ENCODE peak calls at places on chromosomes 12 and 14, in six cellular contexts. C is uterus; W is heart right ventricle; Y is gastrocnemius medialis; X is left ventricle myocardium inferior; V is CD4-positive, alpha-beta memory T cell. E is an unnamed sample. For H3K27me3 and H3K4me1, the result is how much of the 10 kb centered on the place peaks cover.

GRCh38 chr12:45234134-45234865 is 18.4 kb downstream of the ANO6 start:
- DNase-seq in C (peak), W (peak), Y (peak), X (no peak), V (no peak), E (peak)

GRCh38 chr12:68440068-68440581 is 108.0 kb upstream of the MDM1 start:
- DNase-seq in C (no peak), W (no peak), Y (peak), X (no peak), V (no peak), E (no peak)

GRCh38 chr14:52071675-52072074 is 2.8 kb upstream of the NID2 start:
- DNase-seq in C (no peak), W (no peak), Y (no peak), X (no peak), V (no peak), E (no peak)

GRCh38 chr14:36271939-36272907 is 48.2 kb downstream of the MBIP start:
- DNase-seq in C (no peak), W (no peak), Y (no peak), X (no peak), V (no peak), E (peak)

GRCh38 chr12:39638178-39638577 is 18.6 kb upstream of the ABCD2 start:
- DNase-seq in C (no peak), W (no peak), Y (no peak), X (no peak), V (no peak), E (no peak)

GRCh38 chr12:124123432-124124015 is 150.5 kb downstream of the ZNF664 start:
- DNase-seq in C (no peak), W (no peak), Y (no peak), X (no peak), V (no peak), E (no peak)

GRCh38 chr14:78278464-78278863 is 108.3 kb downstream of the NRXN3 start:
- DNase-seq in C (no peak), W (no peak), Y (no peak), X (no peak), V (no peak), E (no peak)

GRCh38 chr14:103220134-103220981 is 97.1 kb downstream of the TNFAIP2 start:
- DNase-seq in C (no peak), W (no peak), Y (no peak), X (no peak), V (no peak), E (peak)

GRCh38 chr14:70013269-70013873 is 134.2 kb downstream of the SMOC1 start:
- DNase-seq in C (no peak), W (no peak), Y (no peak), X (no peak), V (no peak), E (peak)

GRCh38 chr12:117118838-117119591 is 19.8 kb upstream of the TESC start:
- DNase-seq in C (no peak), W (peak), Y (no peak), X (no peak), V (no peak), E (no peak)

GRCh38 chr12:119528241-119528640 is 65.3 kb upstream of the TMEM233 start:
- DNase-seq in C (no peak), W (no peak), Y (no peak), X (no peak), V (no peak), E (no peak)

GRCh38 chr12:116539361-116539771 is 19.8 kb upstream of the MAP1LC3B2 start:
- DNase-seq in C (no peak), W (no peak), Y (no peak), X (no peak), V (no peak), E (no peak)

GRCh38 chr12:95574799-95575452 is 23.6 kb upstream of the USP44 start:
- DNase-seq in C (no peak), W (no peak), Y (no peak), X (no peak), V (no peak), E (peak)

GRCh38 chr14:76986261-76986565 is 42.3 kb downstream of the IRF2BPL start:
- DNase-seq in C (no peak), W (no peak), Y (no peak), X (no peak), V (no peak), E (no peak)

GRCh38 chr12:57222286-57223190 is 5.9 kb downstream of the NXPH4 start:
- DNase-seq in C (no peak), W (no peak), Y (no peak), X (no peak), V (no peak), E (no peak)

GRCh38 chr12:23484238-23484637 is 465.2 kb downstream of the SOX5 start:
- DNase-seq in C (no peak), W (no peak), Y (no peak), X (no peak), V (no peak), E (no peak)

GRCh38 chr14:51653096-51653814 is 1.5 kb downstream of the FRMD6 start:
- DNase-seq in C (peak), W (peak), Y (no peak), X (no peak), V (no peak), E (no peak)

GRCh38 chr12:19338405-19338804 is 100.9 kb upstream of the AEBP2 start:
- DNase-seq in C (no peak), W (no peak), Y (no peak), X (no peak), V (no peak), E (no peak)

GRCh38 chr12:51009038-51009437 is 17.1 kb downstream of the SLC11A2 start:
- DNase-seq in C (peak), W (peak), Y (peak), X (peak), V (peak), E (peak)

GRCh38 chr14:20970983-20971704 is 15.9 kb downstream of the RNASE2 start:
- DNase-seq in C (peak), W (peak), Y (peak), X (peak), V (peak), E (peak)

GRCh38 chr14:20973501-20973900 is 16.3 kb upstream of the METTL17 start:
- DNase-seq in C (no peak), W (no peak), Y (no peak), X (no peak), V (no peak), E (no peak)

GRCh38 chr14:20969336-20969735 is 14.0 kb downstream of the RNASE2 start:
- DNase-seq in C (no peak), W (no peak), Y (no peak), X (no peak), V (no peak), E (no peak)

GRCh38 chr14:20970647-20970982 is 15.3 kb downstream of the RNASE2 start:
- DNase-seq in C (no peak), W (no peak), Y (no peak), X (no peak), V (no peak), E (no peak)

DNA sequence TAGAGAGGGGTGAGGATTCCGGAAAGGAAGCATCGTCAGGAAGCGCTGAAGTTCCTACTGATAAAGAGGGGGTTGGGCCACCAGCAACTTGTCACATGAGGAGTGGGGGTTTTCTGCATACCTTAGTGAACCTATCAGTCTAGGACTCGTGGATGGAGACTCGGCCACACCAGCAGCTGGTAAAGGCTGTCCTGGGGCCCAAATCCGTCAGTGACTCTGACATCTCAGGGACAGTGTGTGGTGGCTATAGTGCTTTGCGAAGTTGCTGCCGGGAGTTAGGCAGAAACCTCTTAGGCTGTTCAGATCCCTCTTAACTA is 16.4 kb downstream of the RNASE2 start:
- DNase-seq in C (no peak), W (no peak), Y (no peak), X (no peak), V (no peak), E (no peak)
- H3K4me3 ChIP-seq in C (peak), W (peak), Y (peak), X (peak), V (peak), E (no peak)

GRCh38 chr12:130164216-130164542 is 1.9 kb downstream of the FZD10 start:
- DNase-seq in C (no peak), W (no peak), Y (no peak), X (no peak), V (no peak), E (no peak)
- H3K27me3 ChIP-seq in C (under half), W (half or more), Y (under half), X (half or more), V (under half), E (under half)

GRCh38 chr14:85959063-85959462 is 429.1 kb downstream of the FLRT2 start:
- DNase-seq in C (no peak), W (no peak), Y (no peak), X (no peak), V (no peak), E (no peak)
- H3K4me1 ChIP-seq in C (under half), W (under half), Y (under half), X (under half), V (under half), E (under half)

GRCh38 chr12:9864913-9865675 is 4.1 kb downstream of the CLEC2B start:
- DNase-seq in C (no peak), W (no peak), Y (no peak), X (no peak), V (no peak), E (peak)
- H3K4me3 ChIP-seq in C (peak), W (no peak), Y (peak), X (peak), V (peak), E (no peak)

GRCh38 chr12:108584456-108585065 is 13.3 kb downstream of the TMEM119 start:
- DNase-seq in C (no peak), W (no peak), Y (no peak), X (no peak), V (no peak), E (no peak)

GRCh38 chr12:108581311-108582227 is 16.3 kb downstream of the TMEM119 start:
- DNase-seq in C (no peak), W (no peak), Y (no peak), X (no peak), V (no peak), E (no peak)

GRCh38 chr12:108583971-108584370 is 13.9 kb downstream of the TMEM119 start:
- DNase-seq in C (no peak), W (no peak), Y (no peak), X (no peak), V (no peak), E (no peak)

GRCh38 chr12:108582509-108582908 is 15.4 kb downstream of the TMEM119 start:
- DNase-seq in C (no peak), W (no peak), Y (no peak), X (no peak), V (no peak), E (no peak)

DNA sequence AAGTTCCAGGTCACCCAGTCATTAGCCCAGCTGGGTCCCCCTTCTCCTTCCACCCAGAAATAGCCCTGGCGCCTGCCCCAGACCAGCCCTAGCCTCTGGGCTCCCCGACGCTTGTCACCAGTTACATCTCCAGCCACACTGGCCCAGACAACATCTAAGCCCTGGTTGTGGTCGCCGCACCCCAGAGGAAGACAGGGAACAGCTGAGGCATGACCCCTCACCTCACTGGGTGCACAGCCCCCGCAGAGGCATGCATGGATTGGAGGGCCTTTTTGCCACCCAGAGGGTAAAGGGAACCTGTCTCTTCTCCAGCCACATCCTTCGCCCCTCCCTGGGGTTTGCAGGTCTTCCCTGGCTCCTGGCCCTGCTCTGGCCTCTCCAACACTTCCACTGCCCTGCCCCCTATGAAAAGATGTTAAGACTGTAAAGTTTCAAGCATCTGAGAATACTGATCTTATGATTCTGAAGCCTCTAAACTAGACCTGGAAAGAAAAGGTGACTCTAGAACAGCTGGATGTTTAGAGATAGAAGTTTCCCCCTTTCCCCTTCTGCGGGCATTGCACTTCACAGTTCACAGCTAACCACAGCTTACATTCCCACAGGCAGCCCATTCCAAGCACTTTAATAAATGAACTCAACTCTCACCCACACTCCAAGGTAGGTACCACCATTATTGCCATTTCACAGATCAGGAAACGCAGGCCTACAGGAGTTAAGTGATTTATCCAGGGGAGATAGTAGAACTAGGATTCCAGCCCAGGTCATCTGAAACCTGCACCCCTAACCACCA is 14.7 kb downstream of the TMEM119 start:
- DNase-seq in C (no peak), W (no peak), Y (no peak), X (no peak), V (no peak), E (no peak)
- H3K27me3 ChIP-seq in C (under half), W (under half), Y (under half), X (under half), V (under half), E (under half)

GRCh38 chr14:75449703-75450102 is 21.9 kb downstream of the JDP2 start:
- DNase-seq in C (no peak), W (no peak), Y (no peak), X (no peak), V (no peak), E (no peak)

GRCh38 chr14:75452900-75453816 is 25.3 kb downstream of the JDP2 start:
- DNase-seq in C (peak), W (peak), Y (peak), X (peak), V (no peak), E (no peak)

GRCh38 chr14:75448209-75448608 is 20.4 kb downstream of the JDP2 start:
- DNase-seq in C (no peak), W (no peak), Y (no peak), X (no peak), V (no peak), E (no peak)

GRCh38 chr14:75452324-75452723 is 24.5 kb downstream of the JDP2 start:
- DNase-seq in C (no peak), W (no peak), Y (no peak), X (peak), V (no peak), E (no peak)

GRCh38 chr14:75450381-75451276 is 22.8 kb downstream of the JDP2 start:
- DNase-seq in C (peak), W (peak), Y (peak), X (peak), V (no peak), E (peak)
- H3K4me1 ChIP-seq in C (under half), W (half or more), Y (half or more), X (half or more), V (under half), E (under half)

DNA sequence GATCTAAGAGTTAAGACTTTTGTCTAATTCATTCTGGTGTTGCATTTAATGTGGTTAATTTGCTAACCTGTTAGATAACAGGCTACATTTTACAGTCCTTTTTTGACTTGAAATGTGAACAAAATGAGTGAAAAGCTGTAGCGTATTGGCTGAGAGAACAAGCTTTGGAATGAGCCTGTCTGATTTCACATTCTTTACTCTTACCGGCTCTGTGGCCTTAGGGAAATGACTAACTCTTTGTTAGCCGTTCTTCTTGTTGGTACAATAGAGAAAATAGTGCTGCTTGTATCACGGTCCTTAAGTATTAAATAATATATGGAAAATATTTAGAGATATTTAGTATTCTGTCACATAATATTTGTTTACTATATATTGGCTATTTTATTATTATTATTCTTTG is 1.9 kb downstream of the MNAT1 start:
- DNase-seq in C (no peak), W (no peak), Y (no peak), X (no peak), V (no peak), E (no peak)
- H3K4me3 ChIP-seq in C (no peak), W (no peak), Y (peak), X (peak), V (no peak), E (no peak)

GRCh38 chr14:91946313-91947195 is 940 bp downstream of the FBLN5 start:
- DNase-seq in C (no peak), W (no peak), Y (no peak), X (no peak), V (no peak), E (no peak)
- H3K27me3 ChIP-seq in C (under half), W (under half), Y (under half), X (half or more), V (under half), E (under half)

GRCh38 chr12:66756631-66757030 is 77.8 kb upstream of the GRIP1 start:
- DNase-seq in C (no peak), W (no peak), Y (no peak), X (no peak), V (no peak), E (no peak)
- H3K4me1 ChIP-seq in C (under half), W (under half), Y (under half), X (under half), V (under half), E (under half)